ENCODE peak calls at places on chromosomes 16 and 17, in eight cellular contexts. T is body of pancreas, K is AG04449, J is right lobe of liver, X is epithelial cell of esophagus, Y is left lung, R is brain microvascular endothelial cell, V is cardiac fibroblast. N is an unnamed sample.
A peak's percentile ranks its signal among the peaks of the same experiment; 100 is the strongest.

GRCh38 chr17:7956208-7956965 is 24.4 kb downstream of the CNTROB start:
- DNase-seq in K (no peak), V (peak; percentile 93), R (no peak), Y (no peak), J (no peak), X (no peak), T (no peak), N (peak; percentile 62)

GRCh38 chr17:68228817-68229570 is 18.8 kb upstream of the AMZ2 start:
- DNase-seq in J (no peak), R (no peak), V (no peak), T (no peak), X (peak; percentile 23), Y (no peak), K (no peak), N (no peak)

GRCh38 chr17:76586741-76587487 is 1.3 kb upstream of the ST6GALNAC2 start:
- DNase-seq in J (no peak), V (no peak), K (no peak), X (peak; percentile 77), Y (no peak), T (no peak), R (no peak), N (no peak)

GRCh38 chr17:72592242-72592966 is 471.6 kb downstream of the SOX9 start:
- DNase-seq in K (no peak), R (peak; percentile 77), J (peak; percentile 60), V (peak; percentile 91), X (peak; percentile 88), T (peak; percentile 73), Y (peak; percentile 87), N (peak; percentile 91)

GRCh38 chr17:38898291-38898679 is 27.1 kb upstream of the LASP1NB start:
- DNase-seq in X (no peak), Y (no peak), J (no peak), T (no peak), K (no peak), R (no peak), V (no peak), N (no peak)

GRCh38 chr17:45293413-45294211 is 23.2 kb downstream of the MAP3K14 start:
- DNase-seq in R (peak; percentile 81), K (no peak), J (peak; percentile 84), Y (peak; percentile 85), V (peak; percentile 92), T (peak; percentile 74), X (peak; percentile 79), N (peak; percentile 90)

GRCh38 chr16:19872179-19872863 is 12.3 kb downstream of the GPRC5B start:
- DNase-seq in J (no peak), K (no peak), X (no peak), T (no peak), V (no peak), R (no peak), Y (peak; percentile 69), N (no peak)

GRCh38 chr17:42438600-42439567 is 15.8 kb upstream of the CAVIN1 start:
- DNase-seq in X (peak; percentile 48), J (peak; percentile 35), Y (no peak), K (no peak), V (peak; percentile 55), R (peak; percentile 54), T (peak; percentile 31), N (peak; percentile 65)

GRCh38 chr17:42354956-42355843 is 33.0 kb downstream of the STAT3 start:
- DNase-seq in V (peak; percentile 76), R (no peak), K (peak; percentile 50), T (no peak), Y (no peak), X (no peak), J (no peak), N (no peak)

GRCh38 chr16:47036201-47036600 is 62.7 kb upstream of the DNAJA2 start:
- DNase-seq in J (no peak), V (no peak), X (no peak), K (no peak), T (no peak), R (no peak), Y (no peak), N (no peak)

GRCh38 chr16:24853830-24854229 is 8.1 kb downstream of the SLC5A11 start:
- DNase-seq in K (no peak), Y (no peak), V (peak; percentile 72), T (no peak), R (peak; percentile 52), X (peak; percentile 83), J (no peak), N (peak; percentile 70)

GRCh38 chr17:80431246-80432195 is 16.6 kb downstream of the ENDOV start:
- DNase-seq in X (no peak), J (peak; percentile 44), R (no peak), K (no peak), Y (peak; percentile 69), T (no peak), V (no peak), N (no peak)

GRCh38 chr16:20938426-20938825 is 37.9 kb downstream of the LYRM1 start:
- DNase-seq in J (no peak), Y (no peak), R (no peak), V (peak; percentile 48), K (no peak), T (no peak), X (peak; percentile 32), N (peak; percentile 44)

GRCh38 chr16:30998852-30999761 is 11.3 kb downstream of the STX1B start:
- DNase-seq in V (no peak), X (no peak), Y (no peak), K (no peak), T (no peak), R (no peak), J (peak; percentile 78), N (no peak)

DNA sequence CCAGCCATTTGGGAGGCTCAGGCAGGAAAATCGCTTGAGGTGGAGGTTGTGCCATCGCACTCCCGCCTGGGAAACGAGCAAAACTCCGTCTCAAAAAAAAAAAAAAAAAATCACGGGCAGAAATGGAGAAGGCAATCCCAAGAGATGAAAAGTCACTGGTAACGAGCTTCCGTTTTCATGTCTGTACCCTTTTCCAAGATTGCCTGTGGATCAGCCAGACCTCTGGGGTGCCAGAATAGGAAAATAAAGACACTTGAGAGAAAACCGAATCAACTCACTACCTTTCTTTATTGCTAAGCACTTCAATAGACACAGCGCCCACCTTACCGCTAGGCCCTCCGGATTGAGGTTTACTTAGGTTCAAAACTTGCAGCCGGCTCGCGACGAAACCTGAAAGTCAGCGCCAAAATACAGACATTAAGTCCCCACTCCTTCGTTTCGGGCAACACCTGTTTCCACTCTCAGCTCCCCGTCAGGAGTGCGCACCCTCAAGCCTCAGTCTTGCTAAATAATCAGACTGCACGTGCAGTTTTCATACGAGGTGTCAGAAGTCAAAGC is 970 bp upstream of the TRAF7 start:
- DNase-seq in Y (no peak), K (no peak), R (no peak), V (no peak), T (peak; percentile 36), X (no peak), J (peak; percentile 51), N (no peak)
- TF ChIP-seq CTCF in Y (no peak), K (no peak), R (no peak), V (no peak), T (no peak), X (no peak), J (no peak), N (no peak)

DNA sequence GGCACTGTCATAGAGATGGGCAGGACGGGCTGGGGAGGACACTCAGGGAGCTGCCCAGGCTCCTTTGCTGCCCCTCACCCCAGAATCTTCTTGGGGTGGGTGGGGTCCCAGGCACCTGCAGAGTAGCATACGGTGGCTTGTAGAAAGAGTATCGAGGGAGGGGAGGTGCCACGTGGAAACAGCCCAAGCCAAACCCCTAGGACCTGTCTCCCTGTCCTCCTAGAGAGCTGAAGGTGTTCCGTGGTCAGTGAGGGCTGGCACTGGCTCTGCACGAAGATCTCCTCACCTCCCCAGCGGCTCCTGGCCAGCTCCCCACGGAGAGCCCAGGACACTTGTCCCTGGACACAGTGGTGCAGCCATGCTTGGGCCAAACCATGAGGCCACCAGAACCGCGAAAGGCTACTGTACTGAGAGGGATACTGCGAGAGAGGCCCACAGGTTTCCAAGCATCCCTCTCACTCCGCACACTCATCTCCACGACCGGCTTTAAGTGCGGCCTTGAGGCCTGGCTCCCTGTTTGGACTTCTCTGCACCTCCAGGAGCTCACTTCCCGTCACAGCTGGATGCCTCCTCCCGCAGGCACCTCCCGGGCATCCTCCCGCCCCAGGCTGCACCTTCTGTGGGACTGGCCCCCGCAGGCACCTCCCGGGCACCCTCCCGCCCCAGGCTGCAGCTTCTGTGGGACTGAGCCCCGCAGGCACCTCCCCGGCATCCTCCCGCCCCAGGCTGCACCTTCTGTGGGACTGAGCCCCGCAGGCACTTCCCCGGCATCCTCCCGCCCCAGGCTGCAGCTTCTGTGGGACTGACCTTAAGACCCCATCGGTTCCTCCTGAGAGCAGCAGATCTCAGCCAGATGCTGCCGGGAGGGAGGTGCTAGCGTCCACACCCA is 2.0 kb upstream of the MAFG start:
- DNase-seq in V (no peak), T (no peak), R (no peak), X (no peak), K (no peak), J (no peak), Y (peak; percentile 59), N (no peak)
- H3K4me3 ChIP-seq in V (no peak overlapping the region), T (no peak overlapping the region), R (no peak overlapping the region), X (no peak overlapping the region), K (peak overlapping the region; percentile 65), J (no peak overlapping the region), Y (no peak overlapping the region), N (no peak overlapping the region)

GRCh38 chr17:33299115-33299514 is 6.0 kb upstream of the ASIC2 start:
- DNase-seq in Y (no peak), R (no peak), V (no peak), K (no peak), X (no peak), J (no peak), T (no peak), N (no peak)
- TF ChIP-seq CTCF in Y (no peak), R (no peak), V (peak; percentile 4), K (no peak), X (no peak), J (no peak), T (no peak), N (no peak)

GRCh38 chr17:81482673-81483072 is 29.9 kb downstream of the ACTG1 start:
- DNase-seq in K (no peak), X (no peak), J (no peak), R (no peak), T (no peak), Y (no peak), V (no peak), N (no peak)
- H3K4me3 ChIP-seq in K (no peak overlapping the region), X (no peak overlapping the region), J (no peak overlapping the region), R (no peak overlapping the region), T (no peak overlapping the region), Y (no peak overlapping the region), V (no peak overlapping the region), N (no peak overlapping the region)

DNA sequence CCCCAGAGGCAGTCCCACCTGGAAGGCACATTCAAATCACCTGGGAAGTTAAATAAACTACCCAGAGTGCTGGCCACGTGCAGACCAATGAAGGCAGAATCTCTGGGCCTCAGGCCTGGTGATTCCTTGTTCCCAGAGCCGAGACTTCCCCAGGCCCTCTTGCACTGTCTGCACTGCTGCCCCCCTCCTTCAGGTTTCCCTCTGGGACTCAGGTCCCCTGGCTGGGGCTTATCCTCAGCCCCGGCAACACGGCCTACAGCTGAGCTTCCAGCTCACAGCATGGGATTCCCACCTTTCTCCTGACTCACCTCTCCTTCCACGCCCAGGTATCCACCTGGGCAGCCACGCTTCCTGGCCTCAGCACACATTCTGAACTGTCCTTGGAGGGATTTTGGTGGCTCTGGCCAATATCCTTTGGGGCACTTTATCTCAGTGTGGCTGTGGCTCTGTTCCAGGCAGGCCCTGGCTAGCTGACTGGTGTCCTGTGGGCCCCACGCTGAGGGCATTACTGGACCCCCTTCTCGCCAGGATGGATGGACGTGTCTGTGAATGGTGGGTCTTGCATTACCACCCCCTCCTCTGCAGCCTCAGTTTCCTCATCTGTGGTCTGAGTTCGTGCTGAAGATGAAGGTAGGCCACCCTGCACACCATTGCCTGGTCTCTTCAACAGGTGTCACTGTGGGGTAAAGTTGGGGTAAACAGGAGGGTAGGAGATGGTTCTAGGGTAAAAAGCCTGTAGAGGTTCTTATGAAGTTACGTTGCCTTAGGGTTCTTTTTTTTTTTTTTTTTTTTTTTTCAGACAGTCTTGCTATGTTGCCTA is 165.7 kb downstream of the IRF8 start:
- DNase-seq in R (no peak), J (no peak), Y (peak; percentile 45), T (no peak), K (no peak), V (no peak), X (no peak), N (no peak)
- TF ChIP-seq CTCF in R (no peak), J (no peak), Y (no peak), T (no peak), K (no peak), V (no peak), X (no peak), N (no peak)

N was measured in choroid plexus epithelial cell.